ENCODE peak calls at places on chromosomes 13 and 19, in ten cellular contexts. One of them, this sample, is unnamed.
A peak's percentile ranks its signal among the peaks of the same experiment; 100 is the strongest.

GRCh38 chr19:44747739-44748425 is 626 bp upstream of the BCL3 start:
- DNase-seq in NCI-H2081: no peak
- DNase-seq in right lobe of liver: peak; percentile 85
- DNase-seq in activated CD4-positive, alpha-beta T cell treated with anti-CD3 and anti-CD28 coated beads for 4 hours: no peak
- DNase-seq in brain microvascular endothelial cell: no peak
- DNase-seq in cerebellar nuclear complex: no peak
- DNase-seq in head of caudate nucleus: peak; percentile 66
- DNase-seq in WERI-Rb-1: no peak
- DNase-seq in activated B cell treated with CpG ODN at 0.5 μM for 24 hours: peak; percentile 54
- DNase-seq in NCI-H524: no peak
- DNase-seq in this sample: peak; percentile 47

GRCh38 chr19:40411958-40412499 is 1.1 kb downstream of the PRX start:
- DNase-seq in NCI-H2081: no peak
- DNase-seq in activated B cell treated with CpG ODN at 0.5 μM for 24 hours: no peak
- DNase-seq in cerebellar nuclear complex: no peak
- DNase-seq in right lobe of liver: no peak
- DNase-seq in NCI-H524: no peak
- DNase-seq in activated CD4-positive, alpha-beta T cell treated with anti-CD3 and anti-CD28 coated beads for 4 hours: no peak
- DNase-seq in brain microvascular endothelial cell: no peak
- DNase-seq in head of caudate nucleus: no peak
- DNase-seq in WERI-Rb-1: no peak
- DNase-seq in this sample: no peak

GRCh38 chr13:24280722-24281121 is 28.7 kb upstream of the C1QTNF9 start:
- DNase-seq in activated CD4-positive, alpha-beta T cell treated with anti-CD3 and anti-CD28 coated beads for 4 hours: no peak
- DNase-seq in NCI-H524: no peak
- DNase-seq in NCI-H2081: no peak
- DNase-seq in right lobe of liver: no peak
- DNase-seq in cerebellar nuclear complex: no peak
- DNase-seq in activated B cell treated with CpG ODN at 0.5 μM for 24 hours: no peak
- DNase-seq in head of caudate nucleus: peak; percentile 68
- DNase-seq in WERI-Rb-1: no peak
- DNase-seq in brain microvascular endothelial cell: no peak
- DNase-seq in this sample: no peak

GRCh38 chr13:106083620-106084350 is 451.7 kb downstream of the EFNB2 start:
- DNase-seq in activated B cell treated with CpG ODN at 0.5 μM for 24 hours: no peak
- DNase-seq in WERI-Rb-1: peak; percentile 55
- DNase-seq in brain microvascular endothelial cell: peak; percentile 60
- DNase-seq in NCI-H524: peak; percentile 21
- DNase-seq in NCI-H2081: no peak
- DNase-seq in head of caudate nucleus: peak; percentile 81
- DNase-seq in activated CD4-positive, alpha-beta T cell treated with anti-CD3 and anti-CD28 coated beads for 4 hours: no peak
- DNase-seq in right lobe of liver: no peak
- DNase-seq in cerebellar nuclear complex: no peak
- DNase-seq in this sample: peak; percentile 2

GRCh38 chr13:99269627-99270252 is 11.6 kb upstream of the GPR18 start:
- DNase-seq in activated CD4-positive, alpha-beta T cell treated with anti-CD3 and anti-CD28 coated beads for 4 hours: peak; percentile 32
- DNase-seq in cerebellar nuclear complex: no peak
- DNase-seq in brain microvascular endothelial cell: peak; percentile 47
- DNase-seq in NCI-H2081: peak; percentile 9
- DNase-seq in activated B cell treated with CpG ODN at 0.5 μM for 24 hours: no peak
- DNase-seq in WERI-Rb-1: peak; percentile 34
- DNase-seq in right lobe of liver: no peak
- DNase-seq in head of caudate nucleus: no peak
- DNase-seq in NCI-H524: peak; percentile 50
- DNase-seq in this sample: peak; percentile 39

GRCh38 chr13:32737679-32738078 is 151.4 kb downstream of the PDS5B start:
- DNase-seq in cerebellar nuclear complex: no peak
- DNase-seq in head of caudate nucleus: no peak
- DNase-seq in brain microvascular endothelial cell: no peak
- DNase-seq in NCI-H2081: no peak
- DNase-seq in activated B cell treated with CpG ODN at 0.5 μM for 24 hours: no peak
- DNase-seq in activated CD4-positive, alpha-beta T cell treated with anti-CD3 and anti-CD28 coated beads for 4 hours: no peak
- DNase-seq in WERI-Rb-1: no peak
- DNase-seq in NCI-H524: no peak
- DNase-seq in right lobe of liver: no peak
- DNase-seq in this sample: no peak

GRCh38 chr19:13830761-13831481 is 35.7 kb downstream of the ZSWIM4 start:
- DNase-seq in cerebellar nuclear complex: no peak
- DNase-seq in head of caudate nucleus: no peak
- DNase-seq in NCI-H2081: no peak
- DNase-seq in brain microvascular endothelial cell: no peak
- DNase-seq in NCI-H524: no peak
- DNase-seq in WERI-Rb-1: no peak
- DNase-seq in right lobe of liver: no peak
- DNase-seq in activated CD4-positive, alpha-beta T cell treated with anti-CD3 and anti-CD28 coated beads for 4 hours: no peak
- DNase-seq in activated B cell treated with CpG ODN at 0.5 μM for 24 hours: no peak
- DNase-seq in this sample: no peak

GRCh38 chr13:50370303-50370950 is 355.2 kb downstream of the KCNRG start:
- DNase-seq in NCI-H2081: no peak
- DNase-seq in NCI-H524: no peak
- DNase-seq in activated B cell treated with CpG ODN at 0.5 μM for 24 hours: peak; percentile 33
- DNase-seq in activated CD4-positive, alpha-beta T cell treated with anti-CD3 and anti-CD28 coated beads for 4 hours: no peak
- DNase-seq in WERI-Rb-1: no peak
- DNase-seq in head of caudate nucleus: no peak
- DNase-seq in right lobe of liver: no peak
- DNase-seq in cerebellar nuclear complex: no peak
- DNase-seq in brain microvascular endothelial cell: no peak
- DNase-seq in this sample: no peak

GRCh38 chr13:98141938-98142426 is 912 bp upstream of the FARP1 start:
- DNase-seq in activated B cell treated with CpG ODN at 0.5 μM for 24 hours: no peak
- DNase-seq in head of caudate nucleus: no peak
- DNase-seq in right lobe of liver: peak; percentile 62
- DNase-seq in cerebellar nuclear complex: no peak
- DNase-seq in brain microvascular endothelial cell: no peak
- DNase-seq in NCI-H2081: no peak
- DNase-seq in NCI-H524: peak; percentile 43
- DNase-seq in activated CD4-positive, alpha-beta T cell treated with anti-CD3 and anti-CD28 coated beads for 4 hours: no peak
- DNase-seq in WERI-Rb-1: no peak
- DNase-seq in this sample: no peak

GRCh38 chr13:24353736-24354135 is 44.4 kb downstream of the C1QTNF9 start:
- DNase-seq in NCI-H2081: no peak
- DNase-seq in WERI-Rb-1: no peak
- DNase-seq in cerebellar nuclear complex: no peak
- DNase-seq in NCI-H524: no peak
- DNase-seq in head of caudate nucleus: no peak
- DNase-seq in activated B cell treated with CpG ODN at 0.5 μM for 24 hours: no peak
- DNase-seq in activated CD4-positive, alpha-beta T cell treated with anti-CD3 and anti-CD28 coated beads for 4 hours: no peak
- DNase-seq in right lobe of liver: no peak
- DNase-seq in brain microvascular endothelial cell: no peak
- DNase-seq in this sample: no peak

GRCh38 chr19:8616861-8617260 is 6.3 kb upstream of the ADAMTS10 start:
- DNase-seq in NCI-H2081: no peak
- DNase-seq in head of caudate nucleus: no peak
- DNase-seq in right lobe of liver: no peak
- DNase-seq in brain microvascular endothelial cell: no peak
- DNase-seq in NCI-H524: no peak
- DNase-seq in activated B cell treated with CpG ODN at 0.5 μM for 24 hours: no peak
- DNase-seq in cerebellar nuclear complex: no peak
- DNase-seq in activated CD4-positive, alpha-beta T cell treated with anti-CD3 and anti-CD28 coated beads for 4 hours: no peak
- DNase-seq in WERI-Rb-1: no peak
- DNase-seq in this sample: no peak

GRCh38 chr19:29263305-29264080 is 50.5 kb upstream of the UQCRFS1 start:
- DNase-seq in head of caudate nucleus: peak; percentile 87
- DNase-seq in WERI-Rb-1: peak; percentile 37
- DNase-seq in activated B cell treated with CpG ODN at 0.5 μM for 24 hours: no peak
- DNase-seq in activated CD4-positive, alpha-beta T cell treated with anti-CD3 and anti-CD28 coated beads for 4 hours: peak; percentile 22
- DNase-seq in NCI-H524: peak; percentile 20
- DNase-seq in NCI-H2081: no peak
- DNase-seq in right lobe of liver: no peak
- DNase-seq in brain microvascular endothelial cell: peak; percentile 35
- DNase-seq in cerebellar nuclear complex: no peak
- DNase-seq in this sample: peak; percentile 60

GRCh38 chr13:99892189-99892588 is 79.4 kb downstream of the ZIC5 start:
- DNase-seq in brain microvascular endothelial cell: no peak
- DNase-seq in WERI-Rb-1: no peak
- DNase-seq in activated B cell treated with CpG ODN at 0.5 μM for 24 hours: no peak
- DNase-seq in activated CD4-positive, alpha-beta T cell treated with anti-CD3 and anti-CD28 coated beads for 4 hours: no peak
- DNase-seq in head of caudate nucleus: peak; percentile 36
- DNase-seq in right lobe of liver: no peak
- DNase-seq in NCI-H2081: peak; percentile 42
- DNase-seq in NCI-H524: no peak
- DNase-seq in cerebellar nuclear complex: no peak
- DNase-seq in this sample: no peak

GRCh38 chr13:99218969-99219368 is 18.3 kb downstream of the UBAC2 start:
- DNase-seq in right lobe of liver: no peak
- DNase-seq in activated B cell treated with CpG ODN at 0.5 μM for 24 hours: no peak
- DNase-seq in WERI-Rb-1: no peak
- DNase-seq in cerebellar nuclear complex: no peak
- DNase-seq in head of caudate nucleus: no peak
- DNase-seq in activated CD4-positive, alpha-beta T cell treated with anti-CD3 and anti-CD28 coated beads for 4 hours: peak; percentile 55
- DNase-seq in NCI-H524: no peak
- DNase-seq in NCI-H2081: no peak
- DNase-seq in brain microvascular endothelial cell: no peak
- DNase-seq in this sample: no peak

GRCh38 chr19:5127710-5128109 is 158.8 kb downstream of the KDM4B start:
- DNase-seq in cerebellar nuclear complex: no peak
- DNase-seq in right lobe of liver: no peak
- DNase-seq in head of caudate nucleus: no peak
- DNase-seq in NCI-H2081: no peak
- DNase-seq in NCI-H524: no peak
- DNase-seq in brain microvascular endothelial cell: no peak
- DNase-seq in activated B cell treated with CpG ODN at 0.5 μM for 24 hours: peak; percentile 80
- DNase-seq in activated CD4-positive, alpha-beta T cell treated with anti-CD3 and anti-CD28 coated beads for 4 hours: no peak
- DNase-seq in WERI-Rb-1: no peak
- DNase-seq in this sample: no peak

GRCh38 chr13:26942184-26942583 is 181.6 kb upstream of the GPR12 start:
- DNase-seq in activated B cell treated with CpG ODN at 0.5 μM for 24 hours: no peak
- DNase-seq in cerebellar nuclear complex: no peak
- DNase-seq in NCI-H2081: no peak
- DNase-seq in brain microvascular endothelial cell: no peak
- DNase-seq in NCI-H524: no peak
- DNase-seq in head of caudate nucleus: no peak
- DNase-seq in activated CD4-positive, alpha-beta T cell treated with anti-CD3 and anti-CD28 coated beads for 4 hours: no peak
- DNase-seq in right lobe of liver: no peak
- DNase-seq in WERI-Rb-1: peak; percentile 5
- DNase-seq in this sample: no peak

GRCh38 chr19:44903602-44904425 is 1.8 kb upstream of the APOE start:
- DNase-seq in right lobe of liver: peak; percentile 88
- DNase-seq in NCI-H2081: peak; percentile 29
- DNase-seq in NCI-H524: peak; percentile 32
- DNase-seq in activated CD4-positive, alpha-beta T cell treated with anti-CD3 and anti-CD28 coated beads for 4 hours: peak; percentile 56
- DNase-seq in cerebellar nuclear complex: no peak
- DNase-seq in WERI-Rb-1: peak; percentile 66
- DNase-seq in head of caudate nucleus: peak; percentile 94
- DNase-seq in brain microvascular endothelial cell: peak; percentile 69
- DNase-seq in activated B cell treated with CpG ODN at 0.5 μM for 24 hours: peak; percentile 78
- DNase-seq in this sample: peak; percentile 47

GRCh38 chr19:53537523-53538377 is at the start of gene ZNF331:
- DNase-seq in NCI-H524: peak; percentile 67
- DNase-seq in right lobe of liver: peak; percentile 89
- DNase-seq in NCI-H2081: no peak
- DNase-seq in WERI-Rb-1: peak; percentile 67
- DNase-seq in activated B cell treated with CpG ODN at 0.5 μM for 24 hours: peak; percentile 85
- DNase-seq in brain microvascular endothelial cell: peak; percentile 68
- DNase-seq in activated CD4-positive, alpha-beta T cell treated with anti-CD3 and anti-CD28 coated beads for 4 hours: peak; percentile 91
- DNase-seq in cerebellar nuclear complex: no peak
- DNase-seq in head of caudate nucleus: peak; percentile 93
- DNase-seq in this sample: no peak

GRCh38 chr19:40442328-40443130 is 1.6 kb downstream of the SERTAD3 start:
- DNase-seq in right lobe of liver: no peak
- DNase-seq in brain microvascular endothelial cell: no peak
- DNase-seq in WERI-Rb-1: peak; percentile 56
- DNase-seq in NCI-H2081: no peak
- DNase-seq in activated B cell treated with CpG ODN at 0.5 μM for 24 hours: no peak
- DNase-seq in activated CD4-positive, alpha-beta T cell treated with anti-CD3 and anti-CD28 coated beads for 4 hours: no peak
- DNase-seq in head of caudate nucleus: no peak
- DNase-seq in NCI-H524: peak; percentile 59
- DNase-seq in cerebellar nuclear complex: no peak
- DNase-seq in this sample: no peak

GRCh38 chr19:6752257-6753177 is 13.0 kb downstream of the TRIP10 start:
- DNase-seq in head of caudate nucleus: no peak
- DNase-seq in NCI-H524: no peak
- DNase-seq in activated CD4-positive, alpha-beta T cell treated with anti-CD3 and anti-CD28 coated beads for 4 hours: no peak
- DNase-seq in right lobe of liver: peak; percentile 88
- DNase-seq in WERI-Rb-1: no peak
- DNase-seq in brain microvascular endothelial cell: no peak
- DNase-seq in NCI-H2081: no peak
- DNase-seq in cerebellar nuclear complex: no peak
- DNase-seq in activated B cell treated with CpG ODN at 0.5 μM for 24 hours: no peak
- DNase-seq in this sample: no peak

GRCh38 chr19:16882146-16882545 is 6.7 kb upstream of the F2RL3 start:
- DNase-seq in activated B cell treated with CpG ODN at 0.5 μM for 24 hours: no peak
- DNase-seq in right lobe of liver: no peak
- DNase-seq in WERI-Rb-1: no peak
- DNase-seq in NCI-H524: no peak
- DNase-seq in brain microvascular endothelial cell: no peak
- DNase-seq in cerebellar nuclear complex: no peak
- DNase-seq in activated CD4-positive, alpha-beta T cell treated with anti-CD3 and anti-CD28 coated beads for 4 hours: no peak
- DNase-seq in NCI-H2081: no peak
- DNase-seq in head of caudate nucleus: no peak
- DNase-seq in this sample: no peak

GRCh38 chr19:6103217-6103644 is 7.1 kb downstream of the RFX2 start:
- DNase-seq in activated B cell treated with CpG ODN at 0.5 μM for 24 hours: no peak
- DNase-seq in NCI-H524: no peak
- DNase-seq in NCI-H2081: no peak
- DNase-seq in activated CD4-positive, alpha-beta T cell treated with anti-CD3 and anti-CD28 coated beads for 4 hours: no peak
- DNase-seq in head of caudate nucleus: peak; percentile 63
- DNase-seq in WERI-Rb-1: no peak
- DNase-seq in right lobe of liver: peak; percentile 72
- DNase-seq in cerebellar nuclear complex: peak; percentile 25
- DNase-seq in brain microvascular endothelial cell: peak; percentile 63
- DNase-seq in this sample: no peak

GRCh38 chr13:46866150-46866549 is 30.7 kb downstream of the HTR2A start:
- DNase-seq in brain microvascular endothelial cell: peak; percentile 21
- DNase-seq in NCI-H524: no peak
- DNase-seq in activated CD4-positive, alpha-beta T cell treated with anti-CD3 and anti-CD28 coated beads for 4 hours: no peak
- DNase-seq in NCI-H2081: no peak
- DNase-seq in cerebellar nuclear complex: no peak
- DNase-seq in activated B cell treated with CpG ODN at 0.5 μM for 24 hours: no peak
- DNase-seq in WERI-Rb-1: peak; percentile 36
- DNase-seq in head of caudate nucleus: peak; percentile 45
- DNase-seq in right lobe of liver: no peak
- DNase-seq in this sample: no peak

GRCh38 chr13:29922896-29923295 is 72.5 kb upstream of the UBL3 start:
- DNase-seq in activated B cell treated with CpG ODN at 0.5 μM for 24 hours: no peak
- DNase-seq in activated CD4-positive, alpha-beta T cell treated with anti-CD3 and anti-CD28 coated beads for 4 hours: no peak
- DNase-seq in WERI-Rb-1: no peak
- DNase-seq in right lobe of liver: no peak
- DNase-seq in cerebellar nuclear complex: no peak
- DNase-seq in NCI-H524: no peak
- DNase-seq in brain microvascular endothelial cell: peak; percentile 58
- DNase-seq in head of caudate nucleus: no peak
- DNase-seq in NCI-H2081: no peak
- DNase-seq in this sample: no peak

GRCh38 chr19:1265611-1266115 is 3.5 kb upstream of the CIRBP start:
- DNase-seq in brain microvascular endothelial cell: peak; percentile 67
- DNase-seq in cerebellar nuclear complex: no peak
- DNase-seq in activated CD4-positive, alpha-beta T cell treated with anti-CD3 and anti-CD28 coated beads for 4 hours: peak; percentile 50
- DNase-seq in activated B cell treated with CpG ODN at 0.5 μM for 24 hours: peak; percentile 64
- DNase-seq in NCI-H524: peak; percentile 48
- DNase-seq in NCI-H2081: no peak
- DNase-seq in head of caudate nucleus: no peak
- DNase-seq in WERI-Rb-1: no peak
- DNase-seq in right lobe of liver: no peak
- DNase-seq in this sample: no peak

GRCh38 chr19:47058621-47059020 is 10.2 kb upstream of the TMEM160 start:
- DNase-seq in activated B cell treated with CpG ODN at 0.5 μM for 24 hours: no peak
- DNase-seq in brain microvascular endothelial cell: no peak
- DNase-seq in right lobe of liver: no peak
- DNase-seq in NCI-H2081: no peak
- DNase-seq in WERI-Rb-1: no peak
- DNase-seq in cerebellar nuclear complex: no peak
- DNase-seq in NCI-H524: no peak
- DNase-seq in head of caudate nucleus: no peak
- DNase-seq in activated CD4-positive, alpha-beta T cell treated with anti-CD3 and anti-CD28 coated beads for 4 hours: no peak
- DNase-seq in this sample: no peak

GRCh38 chr19:45403781-45404556 is 900 bp downstream of the PPP1R13L start:
- DNase-seq in head of caudate nucleus: no peak
- DNase-seq in NCI-H524: peak; percentile 18
- DNase-seq in WERI-Rb-1: peak; percentile 81
- DNase-seq in NCI-H2081: no peak
- DNase-seq in activated B cell treated with CpG ODN at 0.5 μM for 24 hours: peak; percentile 51
- DNase-seq in cerebellar nuclear complex: no peak
- DNase-seq in right lobe of liver: no peak
- DNase-seq in brain microvascular endothelial cell: peak; percentile 51
- DNase-seq in activated CD4-positive, alpha-beta T cell treated with anti-CD3 and anti-CD28 coated beads for 4 hours: peak; percentile 52
- DNase-seq in this sample: peak; percentile 49

GRCh38 chr19:47658431-47659383 is 49.8 kb downstream of the BICRA start:
- DNase-seq in WERI-Rb-1: peak; percentile 42
- DNase-seq in activated CD4-positive, alpha-beta T cell treated with anti-CD3 and anti-CD28 coated beads for 4 hours: no peak
- DNase-seq in brain microvascular endothelial cell: peak; percentile 61
- DNase-seq in NCI-H2081: no peak
- DNase-seq in activated B cell treated with CpG ODN at 0.5 μM for 24 hours: no peak
- DNase-seq in right lobe of liver: no peak
- DNase-seq in cerebellar nuclear complex: no peak
- DNase-seq in head of caudate nucleus: peak; percentile 52
- DNase-seq in NCI-H524: no peak
- DNase-seq in this sample: no peak

This sample was measured in NCI-H1694.